ENCODE peak calls at places on chromosomes 5 and 9, in eight cellular contexts. R is lower lobe of right lung; C is fibroblast of lung; S is cardiac muscle cell; H is GM23248; G is mesenchymal stem cell; N is right cardiac atrium; L is CD4-positive, CD25-positive, alpha-beta regulatory T cell. F is an unnamed sample.

GRCh38 chr5:108545301-108545700 is 163.4 kb upstream of the FBXL17 start:
- DNase-seq in R (no peak), C (no peak), S (no peak), H (no peak), G (no peak), N (no peak), L (no peak), F (no peak)

GRCh38 chr9:127862075-127863011 is 7.9 kb upstream of the ENG start:
- DNase-seq in R (peak; percentile 92), C (no peak), S (peak; percentile 58), H (no peak), G (peak; percentile 54), N (peak; percentile 90), L (no peak), F (no peak)

GRCh38 chr5:52810426-52810825 is 22.7 kb downstream of the ITGA1 start:
- DNase-seq in R (no peak), C (no peak), S (no peak), H (no peak), G (no peak), N (no peak), L (no peak), F (no peak)

GRCh38 chr9:27528278-27528885 is 1.2 kb downstream of the MOB3B start:
- DNase-seq in R (peak; percentile 86), C (peak; percentile 59), S (peak; percentile 79), H (peak; percentile 62), G (peak; percentile 67), N (peak; percentile 80), L (no peak), F (peak; percentile 60)

GRCh38 chr5:134594797-134595457 is 37.7 kb downstream of the SAR1B start:
- DNase-seq in R (no peak), C (no peak), S (no peak), H (no peak), G (no peak), N (no peak), L (no peak), F (no peak)

GRCh38 chr9:682633-683508 is 158.6 kb upstream of the DMRT1 start:
- DNase-seq in R (no peak), C (peak; percentile 35), S (no peak), H (peak; percentile 66), G (peak; percentile 60), N (peak; percentile 21), L (no peak), F (peak; percentile 65)

GRCh38 chr9:133261103-133261752 is 13.8 kb downstream of the ABO start:
- DNase-seq in R (no peak), C (no peak), S (no peak), H (no peak), G (no peak), N (no peak), L (no peak), F (no peak)

GRCh38 chr9:75417471-75417870 is 329.2 kb downstream of the OSTF1 start:
- DNase-seq in R (no peak), C (no peak), S (no peak), H (no peak), G (no peak), N (no peak), L (no peak), F (no peak)

GRCh38 chr5:150350524-150351344 is 6.8 kb upstream of the TCOF1 start:
- DNase-seq in R (peak; percentile 81), C (peak; percentile 83), S (peak; percentile 85), H (peak; percentile 85), G (peak; percentile 79), N (peak; percentile 55), L (no peak), F (peak; percentile 27)

GRCh38 chr9:37992924-37993349 is 76.1 kb downstream of the SHB start:
- DNase-seq in R (no peak), C (no peak), S (no peak), H (no peak), G (no peak), N (no peak), L (no peak), F (no peak)

GRCh38 chr5:147234825-147235635 is at the start of gene STK32A:
- DNase-seq in R (peak; percentile 84), C (peak; percentile 10), S (peak; percentile 80), H (peak; percentile 37), G (peak; percentile 19), N (peak; percentile 59), L (no peak), F (peak; percentile 20)

GRCh38 chr9:124202447-124202971 is 55.2 kb upstream of the NEK6 start:
- DNase-seq in R (peak; percentile 84), C (no peak), S (peak; percentile 46), H (no peak), G (peak; percentile 57), N (peak; percentile 44), L (peak; percentile 10), F (no peak)

DNA sequence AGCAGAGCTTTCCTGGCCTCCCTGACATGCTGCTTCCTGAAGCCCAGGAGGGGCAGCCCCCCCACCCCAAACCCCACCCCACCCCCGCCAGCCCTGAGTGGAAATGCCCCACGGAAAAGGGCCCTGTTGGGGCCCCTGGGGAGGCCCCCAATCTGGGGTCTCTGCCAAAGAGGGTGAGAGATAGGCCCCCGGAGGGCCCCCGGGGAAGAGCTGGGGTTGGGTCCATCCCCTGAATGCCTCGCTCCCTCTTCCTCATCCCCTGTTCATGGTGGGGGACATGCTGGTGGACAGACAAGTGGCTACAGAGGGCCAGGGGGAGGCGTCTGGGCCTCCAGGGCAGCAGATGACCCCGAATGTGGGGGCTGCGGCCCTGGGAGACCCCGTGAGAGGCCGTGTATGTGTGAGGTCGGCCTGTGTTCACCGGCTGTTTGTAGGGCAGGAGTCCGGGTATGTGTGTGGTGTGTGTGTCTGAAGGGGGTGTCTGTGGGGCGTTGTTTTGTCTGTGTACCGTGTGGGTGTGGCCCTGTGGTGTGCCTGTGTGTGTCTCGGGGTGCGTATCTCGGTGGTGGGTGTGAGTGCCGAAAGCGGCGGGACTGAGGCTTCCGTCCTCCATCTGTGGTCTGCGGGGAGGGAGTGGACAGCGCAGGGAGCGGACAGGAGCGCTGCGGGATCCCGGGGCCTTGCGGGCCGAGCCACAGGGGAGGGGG is 11.3 kb downstream of the C9orf50 start:
- DNase-seq in R (peak; percentile 68), C (peak; percentile 34), S (no peak), H (peak; percentile 65), G (peak; percentile 53), N (peak; percentile 58), L (peak; percentile 60), F (peak; percentile 61)
- H3K4me1 ChIP-seq in R (peaks cover 35% of the 10 kb centered on the region), C (peaks cover 21% of the 10 kb centered on the region), S (peaks cover 12% of the 10 kb centered on the region), H (peaks cover 17% of the 10 kb centered on the region), G (peaks cover 42% of the 10 kb centered on the region), N (peaks cover 3% of the 10 kb centered on the region), L (peaks cover 22% of the 10 kb centered on the region), F (peaks cover 21% of the 10 kb centered on the region)

GRCh38 chr9:16268037-16269010 is 602.1 kb downstream of the BNC2 start:
- DNase-seq in R (no peak), C (no peak), S (no peak), H (peak; percentile 60), G (peak; percentile 31), N (no peak), L (no peak), F (no peak)
- H3K4me3 ChIP-seq in R (peak overlapping the region; percentile 50), C (peak overlapping the region; percentile 43), S (no peak overlapping the region), H (peak overlapping the region; percentile 73), G (no peak overlapping the region), N (peak overlapping the region; percentile 52), L (no peak overlapping the region), F (no peak overlapping the region)

GRCh38 chr5:68225188-68225910 is 9.8 kb downstream of the PIK3R1 start:
- DNase-seq in R (no peak), C (peak; percentile 90), S (no peak), H (peak; percentile 91), G (peak; percentile 71), N (peak; percentile 63), L (no peak), F (peak; percentile 82)
- H3K4me1 ChIP-seq in R (peaks cover 60% of the 10 kb centered on the region), C (peaks cover 9% of the 10 kb centered on the region), S (peaks cover 10% of the 10 kb centered on the region), H (peaks cover 25% of the 10 kb centered on the region), G (peaks cover 7% of the 10 kb centered on the region), N (peaks cover 30% of the 10 kb centered on the region), L (peaks cover 42% of the 10 kb centered on the region), F (peaks cover 8% of the 10 kb centered on the region)

DNA sequence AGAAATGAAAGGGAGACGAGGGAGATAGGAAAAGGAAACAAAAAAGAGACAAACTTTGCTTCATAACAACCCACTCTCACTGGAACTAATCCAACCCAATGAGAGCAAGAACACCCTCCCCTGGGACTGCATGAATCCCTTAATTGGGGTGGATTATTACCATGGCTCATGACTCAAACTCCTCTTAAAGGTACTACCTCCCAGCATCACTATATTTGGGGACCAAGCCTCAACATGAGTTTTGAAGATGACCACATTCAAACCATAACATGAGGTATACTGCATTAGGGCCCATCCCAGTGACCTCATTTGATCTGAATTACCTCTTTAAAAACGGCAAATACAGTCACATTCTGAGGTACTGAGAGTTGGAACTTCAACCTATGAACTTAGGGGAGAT is 8.0 kb downstream of the MTAP start:
- DNase-seq in R (no peak), C (peak; percentile 20), S (no peak), H (peak; percentile 81), G (no peak), N (no peak), L (no peak), F (no peak)
- H3K4me3 ChIP-seq in R (no peak overlapping the region), C (no peak overlapping the region), S (no peak overlapping the region), H (peak overlapping the region; percentile 8), G (no peak overlapping the region), N (no peak overlapping the region), L (no peak overlapping the region), F (no peak overlapping the region)

GRCh38 chr9:93209097-93209496 is 25.2 kb downstream of the WNK2 start:
- DNase-seq in R (peak; percentile 30), C (no peak), S (no peak), H (no peak), G (no peak), N (no peak), L (no peak), F (no peak)

GRCh38 chr9:93205896-93206575 is 22.1 kb downstream of the WNK2 start:
- DNase-seq in R (peak; percentile 21), C (no peak), S (no peak), H (no peak), G (no peak), N (no peak), L (no peak), F (no peak)

GRCh38 chr9:93206576-93207155 is 22.7 kb downstream of the WNK2 start:
- DNase-seq in R (peak; percentile 20), C (no peak), S (no peak), H (no peak), G (no peak), N (no peak), L (no peak), F (no peak)

GRCh38 chr9:93207860-93208734 is 24.2 kb downstream of the WNK2 start:
- DNase-seq in R (peak; percentile 16), C (no peak), S (no peak), H (peak; percentile 20), G (no peak), N (no peak), L (no peak), F (no peak)

DNA sequence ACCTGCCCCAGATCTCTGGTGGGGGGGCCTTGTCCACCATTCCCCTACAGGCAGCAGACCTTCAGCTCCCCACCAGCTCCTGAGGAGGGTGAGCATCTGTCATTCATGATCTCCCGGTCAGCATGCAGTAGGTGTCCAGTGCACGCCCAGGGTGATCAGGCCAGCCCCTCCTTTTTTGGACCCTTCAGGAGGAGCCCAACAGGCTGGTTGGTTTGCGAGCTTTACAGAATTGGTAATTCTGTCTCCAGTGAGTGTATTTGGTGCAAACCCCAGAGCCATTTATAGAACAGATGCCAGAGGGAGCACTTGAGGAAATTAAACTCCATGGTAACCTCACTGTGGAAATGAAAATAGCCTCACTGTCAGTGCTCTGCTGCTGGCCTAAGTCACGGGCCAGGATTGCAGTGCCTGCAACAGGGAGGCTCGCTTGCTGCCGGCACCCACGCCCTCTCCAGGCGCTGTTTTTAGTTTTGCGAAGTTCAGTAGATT is 23.4 kb downstream of the WNK2 start:
- DNase-seq in R (peak; percentile 40), C (peak; percentile 51), S (peak; percentile 90), H (peak; percentile 82), G (no peak), N (peak; percentile 51), L (no peak), F (peak; percentile 51)
- H3K4me1 ChIP-seq in R (peaks cover 18% of the 10 kb centered on the region), C (no peaks in the 10 kb centered on the region), S (peaks cover 69% of the 10 kb centered on the region), H (peaks cover 10% of the 10 kb centered on the region), G (no peaks in the 10 kb centered on the region), N (peaks cover 16% of the 10 kb centered on the region), L (no peaks in the 10 kb centered on the region), F (no peaks in the 10 kb centered on the region)

F was measured in astrocyte.